ENCODE peak calls at places on chromosomes 2 and 18, in four cellular contexts. N is astrocyte of the spinal cord, V is A549, W is OCI-LY7. P is an unnamed sample.
A peak's percentile ranks its signal among the peaks of the same experiment; 100 is the strongest.

GRCh38 chr2:83196225-83196624 is 1262.9 kb downstream of the SUCLG1 start:
- DNase-seq in N (peak; percentile 44), V (peak; percentile 15), W (peak; percentile 14), P (no peak)

GRCh38 chr18:12908706-12909105 is 24.7 kb upstream of the PTPN2 start:
- DNase-seq in N (no peak), W (no peak), V (no peak), P (no peak)

GRCh38 chr2:234212534-234212933 is 162.0 kb downstream of the SPP2 start:
- DNase-seq in N (no peak), W (no peak), V (no peak), P (no peak)

GRCh38 chr18:28176933-28177827 is at the start of gene CDH2:
- DNase-seq in W (no peak), V (peak; percentile 86), N (peak; percentile 96), P (peak; percentile 71)

GRCh38 chr2:99609851-99610381 is 120.1 kb upstream of the REV1 start:
- DNase-seq in N (no peak), W (no peak), V (no peak), P (no peak)

GRCh38 chr2:217940261-217941220 is 62.3 kb downstream of the TNS1 start:
- DNase-seq in V (no peak), N (no peak), W (no peak), P (no peak)

GRCh38 chr2:207694811-207695281 is 16.6 kb upstream of the CCNYL1 start:
- DNase-seq in W (no peak), N (no peak), V (no peak), P (no peak)

GRCh38 chr2:105796131-105796638 is 51.5 kb downstream of the NCK2 start:
- DNase-seq in W (peak; percentile 63), V (no peak), N (no peak), P (no peak)

GRCh38 chr2:238039151-238039550 is 21.6 kb upstream of the SCLY start:
- DNase-seq in N (no peak), V (no peak), W (no peak), P (no peak)

GRCh38 chr2:241256168-241256545 is 59.3 kb downstream of the HDLBP start:
- DNase-seq in W (no peak), V (no peak), N (no peak), P (no peak)

GRCh38 chr2:221844966-221845365 is 272.9 kb upstream of the EPHA4 start:
- DNase-seq in V (no peak), N (no peak), W (no peak), P (no peak)

GRCh38 chr2:25617948-25618646 is 55.3 kb downstream of the DTNB start:
- DNase-seq in V (peak; percentile 52), N (peak; percentile 94), W (no peak), P (no peak)

GRCh38 chr18:23099621-23100020 is 35.7 kb upstream of the CABLES1 start:
- DNase-seq in N (peak; percentile 34), V (peak; percentile 95), W (no peak), P (no peak)

GRCh38 chr2:157919181-157919580 is 43.1 kb upstream of the ACVR1 start:
- DNase-seq in N (no peak), W (no peak), V (no peak), P (no peak)

GRCh38 chr2:226981731-226982373 is 146.0 kb downstream of the RHBDD1 start:
- DNase-seq in N (no peak), W (peak; percentile 82), V (no peak), P (no peak)

GRCh38 chr18:76446746-76447267 is 48.2 kb downstream of the ZNF516 start:
- DNase-seq in W (no peak), V (no peak), N (no peak), P (no peak)

GRCh38 chr2:23380562-23381065 is 4.4 kb upstream of the KLHL29 start:
- DNase-seq in N (no peak), W (peak; percentile 48), V (no peak), P (no peak)

GRCh38 chr2:113217455-113218282 is 43.9 kb downstream of the PSD4 start:
- DNase-seq in W (no peak), N (peak; percentile 81), V (peak; percentile 57), P (no peak)

GRCh38 chr2:234550511-234551107 is 53.7 kb upstream of the ARL4C start:
- DNase-seq in V (peak; percentile 74), N (peak; percentile 94), W (peak; percentile 72), P (peak; percentile 71)

GRCh38 chr2:792687-793086 is 115.5 kb upstream of the TMEM18 start:
- DNase-seq in W (no peak), N (no peak), V (no peak), P (no peak)

GRCh38 chr2:73938761-73939352 is 12.2 kb downstream of the DGUOK start:
- DNase-seq in N (peak; percentile 83), V (no peak), W (no peak), P (no peak)

GRCh38 chr2:128720440-128721022 is 401.9 kb upstream of the HS6ST1 start:
- DNase-seq in N (no peak), W (no peak), V (no peak), P (no peak)

GRCh38 chr2:60560734-60561649 is 7.5 kb upstream of the BCL11A start:
- DNase-seq in W (peak; percentile 68), N (no peak), V (peak; percentile 31), P (no peak)
- TF ChIP-seq CTCF in W (peak; percentile 89), N (peak; percentile 59), V (peak; percentile 64), P (peak; percentile 75)

GRCh38 chr2:18001671-18002070 is 123.2 kb downstream of the KCNS3 start:
- DNase-seq in N (no peak), V (peak; percentile 6), W (no peak), P (no peak)
- TF ChIP-seq CTCF in N (no peak), V (no peak), W (peak; percentile 70), P (no peak)

GRCh38 chr2:98442488-98442887 is 2.2 kb upstream of the INPP4A start:
- DNase-seq in N (no peak), W (no peak), V (no peak), P (no peak)
- TF ChIP-seq CTCF in N (no peak), W (no peak), V (no peak), P (no peak)

DNA sequence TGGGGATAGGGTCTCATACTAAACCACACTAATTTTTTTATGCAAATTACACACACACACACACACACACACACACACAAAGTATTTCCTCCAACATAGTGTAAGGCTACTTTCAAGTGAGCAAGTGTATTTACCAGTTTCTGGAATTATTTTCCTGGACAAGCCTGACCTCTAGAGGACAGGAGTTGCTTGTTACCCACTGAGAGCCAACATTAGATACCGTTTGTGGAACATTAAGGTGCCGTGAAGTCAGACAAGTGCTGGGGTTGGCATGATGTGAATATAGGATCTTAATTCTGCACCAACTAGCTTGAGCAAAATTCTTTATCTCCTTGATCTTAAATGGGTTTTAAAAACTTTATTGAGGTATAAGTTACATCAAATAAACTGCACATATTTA is 39.3 kb upstream of the SERPINB2 start:
- DNase-seq in V (peak; percentile 70), W (peak; percentile 12), N (peak; percentile 72), P (peak; percentile 19)
- TF ChIP-seq CTCF in V (peak; percentile 54), W (peak; percentile 61), N (peak; percentile 67), P (no peak)

DNA sequence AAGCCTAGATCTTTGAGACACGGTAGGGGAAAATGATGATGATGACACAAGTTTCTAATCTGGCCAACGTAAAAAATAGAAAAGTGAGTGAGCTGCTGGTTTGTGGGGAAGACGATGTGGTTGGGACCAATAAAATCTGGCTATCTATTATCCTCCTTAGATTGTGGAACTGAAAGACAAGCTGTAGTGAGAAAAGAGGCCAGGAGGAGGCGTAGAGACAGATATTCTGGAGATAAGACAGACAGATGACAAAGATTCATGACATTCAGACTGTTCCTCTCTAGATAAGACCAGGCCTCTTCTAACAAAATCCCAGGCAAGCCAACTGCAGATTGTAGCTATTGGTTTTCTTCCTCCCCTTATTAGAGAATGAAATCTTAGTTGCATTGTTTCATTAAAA is 376.3 kb upstream of the UBE2E3 start:
- DNase-seq in W (peak; percentile 1), V (peak; percentile 29), N (no peak), P (peak; percentile 22)
- TF ChIP-seq CTCF in W (peak; percentile 65), V (no peak), N (peak; percentile 20), P (no peak)

DNA sequence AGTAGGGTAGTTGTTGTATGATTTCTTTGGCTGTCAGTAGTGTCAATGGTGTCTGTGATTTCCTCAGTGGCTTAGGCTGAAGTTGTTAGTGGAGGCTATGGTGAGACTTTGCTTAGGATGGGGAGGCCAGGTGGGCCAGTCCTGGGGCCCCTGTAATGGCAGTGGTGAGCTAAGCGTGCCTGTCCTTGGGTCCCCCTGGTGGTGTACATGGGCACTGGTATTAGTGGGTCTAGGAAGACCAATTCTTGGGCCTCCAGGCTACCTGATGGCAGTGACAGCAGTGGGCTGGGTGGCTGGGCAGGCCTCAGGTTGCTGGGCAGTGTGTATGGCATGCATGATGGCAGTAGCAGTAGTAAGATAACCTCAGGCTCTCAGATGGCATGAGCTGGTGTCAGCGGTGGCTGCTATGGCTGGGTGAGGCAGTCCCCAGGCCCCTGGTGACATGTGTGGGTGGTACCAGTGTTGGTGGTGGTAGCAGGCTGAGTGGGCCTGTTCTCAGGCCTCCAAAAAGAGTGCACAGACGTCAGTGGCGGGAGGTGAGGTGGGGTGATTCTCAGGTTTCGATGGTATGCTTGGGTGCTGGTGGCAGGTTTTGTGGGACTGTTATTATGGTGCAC is 103.2 kb downstream of the KLHL14 start:
- DNase-seq in V (peak; percentile 5), W (peak; percentile 1), N (no peak), P (no peak)
- TF ChIP-seq CTCF in V (no peak), W (peak; percentile 39), N (peak; percentile 20), P (peak; percentile 51)

DNA sequence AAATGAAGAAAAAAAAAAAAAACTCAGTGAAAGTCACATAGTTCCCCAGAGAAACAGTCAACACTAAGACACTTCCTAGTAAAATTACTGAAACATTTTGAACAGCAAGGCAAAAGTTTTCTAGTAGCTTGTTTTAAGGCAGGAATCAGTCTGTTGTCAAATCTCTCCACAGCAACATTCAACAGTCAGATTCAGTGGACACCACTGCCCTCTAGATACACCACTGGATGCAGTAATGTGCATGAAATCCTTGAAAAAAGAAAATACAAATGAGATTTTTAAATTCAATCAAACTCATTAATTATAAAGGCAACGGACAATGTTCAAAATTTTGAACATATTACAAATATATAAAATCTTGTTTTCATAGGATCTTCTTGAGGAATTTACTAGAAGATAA is 46.4 kb downstream of the GRB14 start:
- DNase-seq in V (no peak), W (no peak), N (no peak), P (no peak)
- TF ChIP-seq CTCF in V (peak; percentile 10), W (no peak), N (peak; percentile 4), P (no peak)

GRCh38 chr2:194100201-194100600 is 1556.8 kb upstream of the SLC39A10 start:
- DNase-seq in N (no peak), V (no peak), W (no peak), P (no peak)
- TF ChIP-seq CTCF in N (no peak), V (no peak), W (no peak), P (no peak)

DNA sequence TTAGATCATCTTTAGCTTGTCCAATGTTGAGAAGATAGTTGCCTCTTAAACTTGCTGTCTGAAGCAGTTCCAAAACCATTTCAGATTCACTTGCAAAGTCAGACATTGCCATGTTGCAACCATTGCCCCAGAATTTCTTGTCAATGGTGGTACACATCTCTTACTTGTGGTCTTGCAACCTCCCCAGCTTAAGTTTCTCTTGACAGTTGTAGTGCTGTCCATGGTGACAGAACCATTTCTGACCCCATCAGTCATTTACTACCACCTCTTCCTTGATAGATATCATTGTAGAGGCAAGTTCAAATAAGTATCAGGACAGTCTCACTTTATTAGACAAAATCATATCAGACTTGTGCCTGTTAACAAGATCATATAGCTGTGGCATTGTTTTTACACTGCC is 407.2 kb upstream of the HNRNPA3 start:
- DNase-seq in N (no peak), W (no peak), V (no peak), P (no peak)
- TF ChIP-seq CTCF in N (no peak), W (no peak), V (no peak), P (no peak)

GRCh38 chr2:69224495-69224803 is 162.6 kb downstream of the GFPT1 start:
- DNase-seq in N (no peak), V (no peak), W (no peak), P (no peak)
- TF ChIP-seq CTCF in N (no peak), V (no peak), W (no peak), P (no peak)

P was measured in endothelial cell.